ENCODE peak calls at places on chromosome X, in nine cellular contexts. One of them, this sample, is unnamed.

GRCh38 chrX:106615041-106615440 is 3.3 kb downstream of the RADX start:
- DNase-seq in AG10803: no peak
- DNase-seq in amniotic stem cell: no peak
- DNase-seq in stimulated activated CD4-positive, alpha-beta T cell treated with anti-CD3 and anti-CD28 coated beads, Interleukin-1b, Interleukin-23, amount 100 ng/mL, for 24 hours: no peak
- DNase-seq in CD4-positive, alpha-beta T cell: no peak
- DNase-seq in activated T-helper 1 cell treated with anti-CD3 and anti-CD28 coated beads, Interleukin-2, amount 50 U/mL, for 16 hours: no peak
- DNase-seq in right cardiac atrium: no peak
- DNase-seq in GM20000: no peak
- DNase-seq in AG04450: no peak
- DNase-seq in this sample: no peak

GRCh38 chrX:21400408-21401121 is 26.3 kb downstream of the CNKSR2 start:
- DNase-seq in AG10803: no peak
- DNase-seq in amniotic stem cell: no peak
- DNase-seq in stimulated activated CD4-positive, alpha-beta T cell treated with anti-CD3 and anti-CD28 coated beads, Interleukin-1b, Interleukin-23, amount 100 ng/mL, for 24 hours: no peak
- DNase-seq in CD4-positive, alpha-beta T cell: no peak
- DNase-seq in activated T-helper 1 cell treated with anti-CD3 and anti-CD28 coated beads, Interleukin-2, amount 50 U/mL, for 16 hours: no peak
- DNase-seq in right cardiac atrium: no peak
- DNase-seq in GM20000: no peak
- DNase-seq in AG04450: no peak
- DNase-seq in this sample: no peak

GRCh38 chrX:71543316-71543715 is 10.4 kb downstream of the OGT start:
- DNase-seq in AG10803: peak; percentile 75
- DNase-seq in amniotic stem cell: peak; percentile 31
- DNase-seq in stimulated activated CD4-positive, alpha-beta T cell treated with anti-CD3 and anti-CD28 coated beads, Interleukin-1b, Interleukin-23, amount 100 ng/mL, for 24 hours: no peak
- DNase-seq in CD4-positive, alpha-beta T cell: no peak
- DNase-seq in activated T-helper 1 cell treated with anti-CD3 and anti-CD28 coated beads, Interleukin-2, amount 50 U/mL, for 16 hours: no peak
- DNase-seq in right cardiac atrium: no peak
- DNase-seq in GM20000: no peak
- DNase-seq in AG04450: no peak
- DNase-seq in this sample: no peak

GRCh38 chrX:70132244-70132643 is 1.0 kb upstream of the IGBP1 start:
- DNase-seq in AG10803: no peak
- DNase-seq in amniotic stem cell: no peak
- DNase-seq in stimulated activated CD4-positive, alpha-beta T cell treated with anti-CD3 and anti-CD28 coated beads, Interleukin-1b, Interleukin-23, amount 100 ng/mL, for 24 hours: no peak
- DNase-seq in CD4-positive, alpha-beta T cell: no peak
- DNase-seq in activated T-helper 1 cell treated with anti-CD3 and anti-CD28 coated beads, Interleukin-2, amount 50 U/mL, for 16 hours: no peak
- DNase-seq in right cardiac atrium: no peak
- DNase-seq in GM20000: no peak
- DNase-seq in AG04450: no peak
- DNase-seq in this sample: no peak

GRCh38 chrX:8049827-8050226 is 121.2 kb downstream of the VCX2 start:
- DNase-seq in AG10803: no peak
- DNase-seq in amniotic stem cell: no peak
- DNase-seq in stimulated activated CD4-positive, alpha-beta T cell treated with anti-CD3 and anti-CD28 coated beads, Interleukin-1b, Interleukin-23, amount 100 ng/mL, for 24 hours: no peak
- DNase-seq in CD4-positive, alpha-beta T cell: no peak
- DNase-seq in activated T-helper 1 cell treated with anti-CD3 and anti-CD28 coated beads, Interleukin-2, amount 50 U/mL, for 16 hours: no peak
- DNase-seq in right cardiac atrium: no peak
- DNase-seq in GM20000: no peak
- DNase-seq in AG04450: no peak
- DNase-seq in this sample: no peak

GRCh38 chrX:40883021-40883619 is 147.8 kb upstream of the MED14 start:
- DNase-seq in AG10803: no peak
- DNase-seq in amniotic stem cell: no peak
- DNase-seq in stimulated activated CD4-positive, alpha-beta T cell treated with anti-CD3 and anti-CD28 coated beads, Interleukin-1b, Interleukin-23, amount 100 ng/mL, for 24 hours: no peak
- DNase-seq in CD4-positive, alpha-beta T cell: no peak
- DNase-seq in activated T-helper 1 cell treated with anti-CD3 and anti-CD28 coated beads, Interleukin-2, amount 50 U/mL, for 16 hours: no peak
- DNase-seq in right cardiac atrium: no peak
- DNase-seq in GM20000: no peak
- DNase-seq in AG04450: no peak
- DNase-seq in this sample: no peak

GRCh38 chrX:154051210-154051810 is 31.6 kb upstream of the IRAK1 start:
- DNase-seq in AG10803: peak; percentile 55
- DNase-seq in amniotic stem cell: peak; percentile 12
- DNase-seq in stimulated activated CD4-positive, alpha-beta T cell treated with anti-CD3 and anti-CD28 coated beads, Interleukin-1b, Interleukin-23, amount 100 ng/mL, for 24 hours: peak; percentile 41
- DNase-seq in CD4-positive, alpha-beta T cell: peak; percentile 63
- DNase-seq in activated T-helper 1 cell treated with anti-CD3 and anti-CD28 coated beads, Interleukin-2, amount 50 U/mL, for 16 hours: peak; percentile 17
- DNase-seq in right cardiac atrium: peak; percentile 77
- DNase-seq in GM20000: peak; percentile 37
- DNase-seq in AG04450: peak; percentile 27
- DNase-seq in this sample: peak; percentile 79

GRCh38 chrX:40096395-40097091 is 1.2 kb downstream of the BCOR start:
- DNase-seq in AG10803: no peak
- DNase-seq in amniotic stem cell: no peak
- DNase-seq in stimulated activated CD4-positive, alpha-beta T cell treated with anti-CD3 and anti-CD28 coated beads, Interleukin-1b, Interleukin-23, amount 100 ng/mL, for 24 hours: peak; percentile 49
- DNase-seq in CD4-positive, alpha-beta T cell: peak; percentile 48
- DNase-seq in activated T-helper 1 cell treated with anti-CD3 and anti-CD28 coated beads, Interleukin-2, amount 50 U/mL, for 16 hours: peak; percentile 29
- DNase-seq in right cardiac atrium: peak; percentile 80
- DNase-seq in GM20000: peak; percentile 63
- DNase-seq in AG04450: no peak
- DNase-seq in this sample: no peak

GRCh38 chrX:17440258-17440657 is 65.3 kb downstream of the NHS start:
- DNase-seq in AG10803: no peak
- DNase-seq in amniotic stem cell: no peak
- DNase-seq in stimulated activated CD4-positive, alpha-beta T cell treated with anti-CD3 and anti-CD28 coated beads, Interleukin-1b, Interleukin-23, amount 100 ng/mL, for 24 hours: no peak
- DNase-seq in CD4-positive, alpha-beta T cell: no peak
- DNase-seq in activated T-helper 1 cell treated with anti-CD3 and anti-CD28 coated beads, Interleukin-2, amount 50 U/mL, for 16 hours: no peak
- DNase-seq in right cardiac atrium: no peak
- DNase-seq in GM20000: no peak
- DNase-seq in AG04450: no peak
- DNase-seq in this sample: no peak

GRCh38 chrX:72020788-72021187 is 110.1 kb downstream of the NHSL2 start:
- DNase-seq in AG10803: no peak
- DNase-seq in amniotic stem cell: no peak
- DNase-seq in stimulated activated CD4-positive, alpha-beta T cell treated with anti-CD3 and anti-CD28 coated beads, Interleukin-1b, Interleukin-23, amount 100 ng/mL, for 24 hours: no peak
- DNase-seq in CD4-positive, alpha-beta T cell: no peak
- DNase-seq in activated T-helper 1 cell treated with anti-CD3 and anti-CD28 coated beads, Interleukin-2, amount 50 U/mL, for 16 hours: no peak
- DNase-seq in right cardiac atrium: no peak
- DNase-seq in GM20000: peak; percentile 45
- DNase-seq in AG04450: no peak
- DNase-seq in this sample: no peak

GRCh38 chrX:40158036-40158706 is 60.4 kb upstream of the BCOR start:
- DNase-seq in AG10803: no peak
- DNase-seq in amniotic stem cell: no peak
- DNase-seq in stimulated activated CD4-positive, alpha-beta T cell treated with anti-CD3 and anti-CD28 coated beads, Interleukin-1b, Interleukin-23, amount 100 ng/mL, for 24 hours: no peak
- DNase-seq in CD4-positive, alpha-beta T cell: no peak
- DNase-seq in activated T-helper 1 cell treated with anti-CD3 and anti-CD28 coated beads, Interleukin-2, amount 50 U/mL, for 16 hours: no peak
- DNase-seq in right cardiac atrium: peak; percentile 69
- DNase-seq in GM20000: peak; percentile 84
- DNase-seq in AG04450: no peak
- DNase-seq in this sample: no peak

GRCh38 chrX:103687696-103688191 is 1.2 kb upstream of the MORF4L2 start:
- DNase-seq in AG10803: peak; percentile 71
- DNase-seq in amniotic stem cell: peak; percentile 6
- DNase-seq in stimulated activated CD4-positive, alpha-beta T cell treated with anti-CD3 and anti-CD28 coated beads, Interleukin-1b, Interleukin-23, amount 100 ng/mL, for 24 hours: peak; percentile 14
- DNase-seq in CD4-positive, alpha-beta T cell: peak; percentile 38
- DNase-seq in activated T-helper 1 cell treated with anti-CD3 and anti-CD28 coated beads, Interleukin-2, amount 50 U/mL, for 16 hours: peak; percentile 7
- DNase-seq in right cardiac atrium: peak; percentile 72
- DNase-seq in GM20000: peak; percentile 9
- DNase-seq in AG04450: no peak
- DNase-seq in this sample: peak; percentile 81

GRCh38 chrX:37662181-37662580 is 23.4 kb upstream of the XK start:
- DNase-seq in AG10803: no peak
- DNase-seq in amniotic stem cell: no peak
- DNase-seq in stimulated activated CD4-positive, alpha-beta T cell treated with anti-CD3 and anti-CD28 coated beads, Interleukin-1b, Interleukin-23, amount 100 ng/mL, for 24 hours: no peak
- DNase-seq in CD4-positive, alpha-beta T cell: no peak
- DNase-seq in activated T-helper 1 cell treated with anti-CD3 and anti-CD28 coated beads, Interleukin-2, amount 50 U/mL, for 16 hours: no peak
- DNase-seq in right cardiac atrium: no peak
- DNase-seq in GM20000: no peak
- DNase-seq in AG04450: no peak
- DNase-seq in this sample: no peak

GRCh38 chrX:154486396-154487207 is at the start of gene UBL4A:
- DNase-seq in AG10803: peak; percentile 27
- DNase-seq in amniotic stem cell: no peak
- DNase-seq in stimulated activated CD4-positive, alpha-beta T cell treated with anti-CD3 and anti-CD28 coated beads, Interleukin-1b, Interleukin-23, amount 100 ng/mL, for 24 hours: no peak
- DNase-seq in CD4-positive, alpha-beta T cell: peak; percentile 43
- DNase-seq in activated T-helper 1 cell treated with anti-CD3 and anti-CD28 coated beads, Interleukin-2, amount 50 U/mL, for 16 hours: no peak
- DNase-seq in right cardiac atrium: peak; percentile 86
- DNase-seq in GM20000: peak; percentile 85
- DNase-seq in AG04450: no peak
- DNase-seq in this sample: peak; percentile 49

GRCh38 chrX:12319012-12319519 is 180.8 kb downstream of the FRMPD4 start:
- DNase-seq in AG10803: peak; percentile 31
- DNase-seq in amniotic stem cell: no peak
- DNase-seq in stimulated activated CD4-positive, alpha-beta T cell treated with anti-CD3 and anti-CD28 coated beads, Interleukin-1b, Interleukin-23, amount 100 ng/mL, for 24 hours: no peak
- DNase-seq in CD4-positive, alpha-beta T cell: no peak
- DNase-seq in activated T-helper 1 cell treated with anti-CD3 and anti-CD28 coated beads, Interleukin-2, amount 50 U/mL, for 16 hours: no peak
- DNase-seq in right cardiac atrium: no peak
- DNase-seq in GM20000: no peak
- DNase-seq in AG04450: no peak
- DNase-seq in this sample: no peak

GRCh38 chrX:16869393-16870094 is 618 bp downstream of the RBBP7 start:
- DNase-seq in AG10803: peak; percentile 32
- DNase-seq in amniotic stem cell: no peak
- DNase-seq in stimulated activated CD4-positive, alpha-beta T cell treated with anti-CD3 and anti-CD28 coated beads, Interleukin-1b, Interleukin-23, amount 100 ng/mL, for 24 hours: peak; percentile 25
- DNase-seq in CD4-positive, alpha-beta T cell: peak; percentile 41
- DNase-seq in activated T-helper 1 cell treated with anti-CD3 and anti-CD28 coated beads, Interleukin-2, amount 50 U/mL, for 16 hours: no peak
- DNase-seq in right cardiac atrium: no peak
- DNase-seq in GM20000: peak; percentile 69
- DNase-seq in AG04450: no peak
- DNase-seq in this sample: peak; percentile 61

GRCh38 chrX:139974496-139974895 is 9.2 kb upstream of the CXorf66 start:
- DNase-seq in AG10803: no peak
- DNase-seq in amniotic stem cell: no peak
- DNase-seq in stimulated activated CD4-positive, alpha-beta T cell treated with anti-CD3 and anti-CD28 coated beads, Interleukin-1b, Interleukin-23, amount 100 ng/mL, for 24 hours: no peak
- DNase-seq in CD4-positive, alpha-beta T cell: no peak
- DNase-seq in activated T-helper 1 cell treated with anti-CD3 and anti-CD28 coated beads, Interleukin-2, amount 50 U/mL, for 16 hours: no peak
- DNase-seq in right cardiac atrium: no peak
- DNase-seq in GM20000: no peak
- DNase-seq in AG04450: no peak
- DNase-seq in this sample: no peak

GRCh38 chrX:20265726-20266681 is 705 bp downstream of the RPS6KA3 start:
- DNase-seq in AG10803: peak; percentile 6
- DNase-seq in amniotic stem cell: peak; percentile 1
- DNase-seq in stimulated activated CD4-positive, alpha-beta T cell treated with anti-CD3 and anti-CD28 coated beads, Interleukin-1b, Interleukin-23, amount 100 ng/mL, for 24 hours: peak; percentile 1
- DNase-seq in CD4-positive, alpha-beta T cell: no peak
- DNase-seq in activated T-helper 1 cell treated with anti-CD3 and anti-CD28 coated beads, Interleukin-2, amount 50 U/mL, for 16 hours: peak; percentile 4
- DNase-seq in right cardiac atrium: peak; percentile 66
- DNase-seq in GM20000: peak; percentile 28
- DNase-seq in AG04450: no peak
- DNase-seq in this sample: peak; percentile 20

GRCh38 chrX:14697453-14697852 is 168.1 kb downstream of the GLRA2 start:
- DNase-seq in AG10803: no peak
- DNase-seq in amniotic stem cell: no peak
- DNase-seq in stimulated activated CD4-positive, alpha-beta T cell treated with anti-CD3 and anti-CD28 coated beads, Interleukin-1b, Interleukin-23, amount 100 ng/mL, for 24 hours: no peak
- DNase-seq in CD4-positive, alpha-beta T cell: no peak
- DNase-seq in activated T-helper 1 cell treated with anti-CD3 and anti-CD28 coated beads, Interleukin-2, amount 50 U/mL, for 16 hours: no peak
- DNase-seq in right cardiac atrium: peak; percentile 25
- DNase-seq in GM20000: peak; percentile 9
- DNase-seq in AG04450: no peak
- DNase-seq in this sample: no peak

GRCh38 chrX:130772313-130773140 is 130.5 kb downstream of the ENOX2 start:
- DNase-seq in AG10803: peak; percentile 65
- DNase-seq in amniotic stem cell: peak; percentile 20
- DNase-seq in stimulated activated CD4-positive, alpha-beta T cell treated with anti-CD3 and anti-CD28 coated beads, Interleukin-1b, Interleukin-23, amount 100 ng/mL, for 24 hours: no peak
- DNase-seq in CD4-positive, alpha-beta T cell: no peak
- DNase-seq in activated T-helper 1 cell treated with anti-CD3 and anti-CD28 coated beads, Interleukin-2, amount 50 U/mL, for 16 hours: no peak
- DNase-seq in right cardiac atrium: no peak
- DNase-seq in GM20000: no peak
- DNase-seq in AG04450: peak; percentile 0
- DNase-seq in this sample: no peak

GRCh38 chrX:41722220-41722619 is 1.8 kb upstream of the GPR82 start:
- DNase-seq in AG10803: no peak
- DNase-seq in amniotic stem cell: no peak
- DNase-seq in stimulated activated CD4-positive, alpha-beta T cell treated with anti-CD3 and anti-CD28 coated beads, Interleukin-1b, Interleukin-23, amount 100 ng/mL, for 24 hours: no peak
- DNase-seq in CD4-positive, alpha-beta T cell: no peak
- DNase-seq in activated T-helper 1 cell treated with anti-CD3 and anti-CD28 coated beads, Interleukin-2, amount 50 U/mL, for 16 hours: no peak
- DNase-seq in right cardiac atrium: no peak
- DNase-seq in GM20000: no peak
- DNase-seq in AG04450: no peak
- DNase-seq in this sample: no peak

GRCh38 chrX:108811891-108812290 is 75.5 kb upstream of the IRS4 start:
- DNase-seq in AG10803: no peak
- DNase-seq in amniotic stem cell: no peak
- DNase-seq in stimulated activated CD4-positive, alpha-beta T cell treated with anti-CD3 and anti-CD28 coated beads, Interleukin-1b, Interleukin-23, amount 100 ng/mL, for 24 hours: no peak
- DNase-seq in CD4-positive, alpha-beta T cell: no peak
- DNase-seq in activated T-helper 1 cell treated with anti-CD3 and anti-CD28 coated beads, Interleukin-2, amount 50 U/mL, for 16 hours: no peak
- DNase-seq in right cardiac atrium: no peak
- DNase-seq in GM20000: no peak
- DNase-seq in AG04450: no peak
- DNase-seq in this sample: no peak

GRCh38 chrX:14228611-14229010 is 198.9 kb upstream of the GEMIN8 start:
- DNase-seq in AG10803: no peak
- DNase-seq in amniotic stem cell: no peak
- DNase-seq in stimulated activated CD4-positive, alpha-beta T cell treated with anti-CD3 and anti-CD28 coated beads, Interleukin-1b, Interleukin-23, amount 100 ng/mL, for 24 hours: no peak
- DNase-seq in CD4-positive, alpha-beta T cell: no peak
- DNase-seq in activated T-helper 1 cell treated with anti-CD3 and anti-CD28 coated beads, Interleukin-2, amount 50 U/mL, for 16 hours: no peak
- DNase-seq in right cardiac atrium: no peak
- DNase-seq in GM20000: no peak
- DNase-seq in AG04450: no peak
- DNase-seq in this sample: no peak

GRCh38 chrX:16826207-16826606 is 39.9 kb downstream of the TXLNG start:
- DNase-seq in AG10803: peak; percentile 58
- DNase-seq in amniotic stem cell: peak; percentile 8
- DNase-seq in stimulated activated CD4-positive, alpha-beta T cell treated with anti-CD3 and anti-CD28 coated beads, Interleukin-1b, Interleukin-23, amount 100 ng/mL, for 24 hours: no peak
- DNase-seq in CD4-positive, alpha-beta T cell: no peak
- DNase-seq in activated T-helper 1 cell treated with anti-CD3 and anti-CD28 coated beads, Interleukin-2, amount 50 U/mL, for 16 hours: no peak
- DNase-seq in right cardiac atrium: no peak
- DNase-seq in GM20000: peak; percentile 12
- DNase-seq in AG04450: no peak
- DNase-seq in this sample: no peak

GRCh38 chrX:46152756-46153155 is 392.5 kb downstream of the ZNF674 start:
- DNase-seq in AG10803: no peak
- DNase-seq in amniotic stem cell: no peak
- DNase-seq in stimulated activated CD4-positive, alpha-beta T cell treated with anti-CD3 and anti-CD28 coated beads, Interleukin-1b, Interleukin-23, amount 100 ng/mL, for 24 hours: no peak
- DNase-seq in CD4-positive, alpha-beta T cell: no peak
- DNase-seq in activated T-helper 1 cell treated with anti-CD3 and anti-CD28 coated beads, Interleukin-2, amount 50 U/mL, for 16 hours: no peak
- DNase-seq in right cardiac atrium: no peak
- DNase-seq in GM20000: no peak
- DNase-seq in AG04450: no peak
- DNase-seq in this sample: no peak